ENCODE peak calls at places on chromosomes 12 and 14, in five cellular contexts. One of them, this sample, is unnamed.

GRCh38 chr14:20679907-20680306 is 4.5 kb upstream of the RNASE4 start:
- DNase-seq in endothelial cell: no peak
- DNase-seq in activated CD8-positive, alpha-beta memory T cell treated with anti-CD3 and anti-CD28 coated beads, Interleukin-2, amount 50 U/mL, for 48 hours: no peak
- DNase-seq in HL-60: no peak
- DNase-seq in H7: peak
- DNase-seq in this sample: no peak

GRCh38 chr12:29763301-29763683 is 20.4 kb downstream of the TMTC1 start:
- DNase-seq in endothelial cell: no peak
- DNase-seq in activated CD8-positive, alpha-beta memory T cell treated with anti-CD3 and anti-CD28 coated beads, Interleukin-2, amount 50 U/mL, for 48 hours: no peak
- DNase-seq in HL-60: no peak
- DNase-seq in H7: no peak
- DNase-seq in this sample: no peak

GRCh38 chr12:111409403-111410228 is 3.9 kb downstream of the SH2B3 start:
- DNase-seq in endothelial cell: no peak
- DNase-seq in activated CD8-positive, alpha-beta memory T cell treated with anti-CD3 and anti-CD28 coated beads, Interleukin-2, amount 50 U/mL, for 48 hours: no peak
- DNase-seq in HL-60: peak
- DNase-seq in H7: peak
- DNase-seq in this sample: no peak

GRCh38 chr12:122031342-122032216 is 9.9 kb downstream of the BCL7A start:
- DNase-seq in endothelial cell: peak
- DNase-seq in activated CD8-positive, alpha-beta memory T cell treated with anti-CD3 and anti-CD28 coated beads, Interleukin-2, amount 50 U/mL, for 48 hours: peak
- DNase-seq in HL-60: no peak
- DNase-seq in H7: peak
- DNase-seq in this sample: no peak

GRCh38 chr14:22450266-22450665 is 138.8 kb downstream of the DAD1 start:
- DNase-seq in endothelial cell: no peak
- DNase-seq in activated CD8-positive, alpha-beta memory T cell treated with anti-CD3 and anti-CD28 coated beads, Interleukin-2, amount 50 U/mL, for 48 hours: no peak
- DNase-seq in HL-60: no peak
- DNase-seq in H7: no peak
- DNase-seq in this sample: no peak

GRCh38 chr12:52364061-52364460 is 3.2 kb downstream of the KRT85 start:
- DNase-seq in endothelial cell: no peak
- DNase-seq in activated CD8-positive, alpha-beta memory T cell treated with anti-CD3 and anti-CD28 coated beads, Interleukin-2, amount 50 U/mL, for 48 hours: no peak
- DNase-seq in HL-60: no peak
- DNase-seq in H7: no peak
- DNase-seq in this sample: no peak

GRCh38 chr14:94630396-94630795 is 18.2 kb downstream of the SERPINA3 start:
- DNase-seq in endothelial cell: no peak
- DNase-seq in activated CD8-positive, alpha-beta memory T cell treated with anti-CD3 and anti-CD28 coated beads, Interleukin-2, amount 50 U/mL, for 48 hours: no peak
- DNase-seq in HL-60: no peak
- DNase-seq in H7: no peak
- DNase-seq in this sample: no peak

GRCh38 chr14:66082009-66082408 is 404.2 kb upstream of the CCDC196 start:
- DNase-seq in endothelial cell: no peak
- DNase-seq in activated CD8-positive, alpha-beta memory T cell treated with anti-CD3 and anti-CD28 coated beads, Interleukin-2, amount 50 U/mL, for 48 hours: no peak
- DNase-seq in HL-60: no peak
- DNase-seq in H7: no peak
- DNase-seq in this sample: no peak

GRCh38 chr12:12047682-12048081 is 23.1 kb upstream of the BCL2L14 start:
- DNase-seq in endothelial cell: no peak
- DNase-seq in activated CD8-positive, alpha-beta memory T cell treated with anti-CD3 and anti-CD28 coated beads, Interleukin-2, amount 50 U/mL, for 48 hours: no peak
- DNase-seq in HL-60: no peak
- DNase-seq in H7: no peak
- DNase-seq in this sample: no peak

GRCh38 chr12:91877022-91877421 is 268.6 kb downstream of the BTG1 start:
- DNase-seq in endothelial cell: no peak
- DNase-seq in activated CD8-positive, alpha-beta memory T cell treated with anti-CD3 and anti-CD28 coated beads, Interleukin-2, amount 50 U/mL, for 48 hours: peak
- DNase-seq in HL-60: peak
- DNase-seq in H7: no peak
- DNase-seq in this sample: no peak

GRCh38 chr14:23294734-23295561 is 7.7 kb downstream of the PPP1R3E start:
- DNase-seq in endothelial cell: peak
- DNase-seq in activated CD8-positive, alpha-beta memory T cell treated with anti-CD3 and anti-CD28 coated beads, Interleukin-2, amount 50 U/mL, for 48 hours: peak
- DNase-seq in HL-60: peak
- DNase-seq in H7: no peak
- DNase-seq in this sample: no peak

GRCh38 chr12:3098436-3098835 is 21.3 kb downstream of the TSPAN9 start:
- DNase-seq in endothelial cell: no peak
- DNase-seq in activated CD8-positive, alpha-beta memory T cell treated with anti-CD3 and anti-CD28 coated beads, Interleukin-2, amount 50 U/mL, for 48 hours: no peak
- DNase-seq in HL-60: no peak
- DNase-seq in H7: no peak
- DNase-seq in this sample: no peak

GRCh38 chr14:90674043-90674670 is 142.1 kb downstream of the TTC7B start:
- DNase-seq in endothelial cell: no peak
- DNase-seq in activated CD8-positive, alpha-beta memory T cell treated with anti-CD3 and anti-CD28 coated beads, Interleukin-2, amount 50 U/mL, for 48 hours: no peak
- DNase-seq in HL-60: no peak
- DNase-seq in H7: no peak
- DNase-seq in this sample: no peak